ENCODE peak calls at places on chromosomes 3 and 15, in eight cellular contexts. V is RWPE2; J is upper lobe of right lung; D is CD8-positive, alpha-beta memory T cell; T is fibroblast of lung; Y is suprapubic skin; U is breast epithelium; Q is endodermal cell. X is an unnamed sample.

GRCh38 chr15:62173215-62173614 is 8.1 kb upstream of the C2CD4B start:
- DNase-seq in U (no peak), V (no peak), Y (no peak), T (no peak), D (no peak), J (no peak), Q (no peak), X (no peak)

GRCh38 chr3:170773682-170774081 is 96.3 kb downstream of the RPL22L1 start:
- DNase-seq in Q (no peak), T (no peak), D (no peak), Y (no peak), J (no peak), U (no peak), V (no peak), X (no peak)

GRCh38 chr15:94882071-94882712 is 650.8 kb downstream of the MCTP2 start:
- DNase-seq in Y (no peak), U (no peak), T (no peak), D (no peak), V (no peak), Q (no peak), J (no peak), X (peak; percentile 43)

GRCh38 chr3:4675704-4676103 is 182.6 kb downstream of the ITPR1 start:
- DNase-seq in Y (no peak), U (no peak), J (no peak), Q (no peak), T (no peak), V (no peak), D (no peak), X (no peak)

GRCh38 chr3:161552984-161553383 is 56.4 kb downstream of the OTOL1 start:
- DNase-seq in Q (no peak), D (no peak), Y (no peak), U (no peak), V (no peak), J (no peak), T (no peak), X (no peak)

GRCh38 chr15:38549222-38549621 is 15.4 kb downstream of the RASGRP1 start:
- DNase-seq in Y (no peak), U (no peak), J (no peak), D (no peak), T (no peak), V (no peak), Q (no peak), X (no peak)

GRCh38 chr3:48232734-48233133 is 8.2 kb upstream of the ZNF589 start:
- DNase-seq in V (no peak), Y (peak; percentile 82), J (peak; percentile 87), Q (peak; percentile 93), D (peak; percentile 38), T (peak; percentile 63), U (peak; percentile 66), X (peak; percentile 86)

GRCh38 chr3:59069838-59070237 is 20.0 kb upstream of the CFAP20DC start:
- DNase-seq in Q (no peak), D (no peak), V (no peak), U (no peak), Y (no peak), T (no peak), J (no peak), X (no peak)

GRCh38 chr15:81889480-81889871 is 156.3 kb downstream of the MEX3B start:
- DNase-seq in V (no peak), D (no peak), Q (no peak), T (peak; percentile 58), J (no peak), Y (no peak), U (no peak), X (no peak)

GRCh38 chr15:35696767-35697231 is 150.8 kb upstream of the DPH6 start:
- DNase-seq in V (no peak), Y (no peak), U (no peak), J (no peak), T (peak; percentile 69), D (no peak), Q (peak; percentile 58), X (no peak)

GRCh38 chr3:132317229-132317948 is at the start of gene ACP3:
- DNase-seq in J (peak; percentile 75), Q (peak; percentile 66), V (no peak), T (peak; percentile 96), U (no peak), Y (no peak), D (no peak), X (no peak)

GRCh38 chr3:59142581-59142980 is 92.8 kb upstream of the CFAP20DC start:
- DNase-seq in Y (no peak), J (no peak), Q (no peak), U (no peak), V (no peak), T (no peak), D (no peak), X (no peak)

GRCh38 chr3:189132125-189132744 is 39.5 kb upstream of the TPRG1 start:
- DNase-seq in J (no peak), Y (no peak), Q (no peak), D (peak; percentile 82), U (no peak), T (peak; percentile 72), V (no peak), X (peak; percentile 75)

GRCh38 chr3:95319921-95320494 is 1257.1 kb downstream of the NSUN3 start:
- DNase-seq in J (no peak), D (no peak), U (no peak), T (no peak), Y (no peak), Q (no peak), V (no peak), X (no peak)

GRCh38 chr3:183486472-183486871 is 58.1 kb upstream of the MCF2L2 start:
- DNase-seq in J (no peak), Q (peak; percentile 35), U (no peak), T (no peak), V (no peak), D (no peak), Y (peak; percentile 25), X (no peak)

GRCh38 chr3:31777887-31778286 is 203.2 kb downstream of the OSBPL10 start:
- DNase-seq in Y (no peak), J (no peak), U (no peak), Q (no peak), T (no peak), D (no peak), V (no peak), X (no peak)

DNA sequence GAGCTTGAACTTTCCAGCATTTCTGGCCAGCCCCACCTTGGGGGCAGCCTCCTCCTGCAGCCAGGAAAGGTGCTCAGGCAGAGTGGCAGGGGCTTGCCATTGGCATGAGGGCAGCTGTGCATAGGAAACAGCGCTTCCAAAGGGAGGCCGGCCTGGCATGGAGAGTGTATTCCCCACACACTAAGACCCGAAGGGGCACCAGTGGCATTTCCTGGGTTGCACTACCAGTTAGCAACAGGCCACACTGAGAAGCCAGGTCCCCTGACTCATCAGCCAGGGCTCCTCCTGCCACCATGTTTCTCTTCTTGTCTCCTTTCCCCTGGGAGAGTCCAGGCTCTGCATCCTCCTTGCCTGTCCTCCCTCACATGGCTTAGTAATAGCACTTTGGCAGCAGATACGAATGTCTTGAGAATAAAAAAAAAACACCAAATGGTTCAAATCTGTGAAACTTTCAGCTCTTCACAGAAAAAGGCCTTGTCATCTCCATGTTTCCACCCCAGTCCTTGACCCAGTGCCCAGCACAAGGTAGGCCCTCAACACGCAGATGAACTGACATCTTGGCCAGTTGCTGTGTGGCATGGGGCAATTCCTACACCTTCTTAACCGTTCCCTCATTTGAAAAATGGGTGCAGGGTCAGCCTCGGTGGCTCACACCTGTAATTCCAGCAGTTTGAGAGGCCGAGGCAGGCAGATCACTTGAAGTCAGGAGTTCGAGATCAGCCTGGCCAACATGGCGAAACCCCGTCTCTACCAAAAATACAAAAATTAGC is 180.4 kb downstream of the SMAD6 start:
- DNase-seq in Q (peak; percentile 54), U (no peak), V (no peak), Y (no peak), T (peak; percentile 61), J (no peak), D (no peak), X (no peak)
- H3K27ac ChIP-seq in Q (no peak overlapping the region), U (peak overlapping the region; percentile 89), V (peak overlapping the region; percentile 78), Y (peak overlapping the region; percentile 66), T (peak overlapping the region; percentile 70), J (no peak overlapping the region), D (no peak overlapping the region), X (no peak overlapping the region)

DNA sequence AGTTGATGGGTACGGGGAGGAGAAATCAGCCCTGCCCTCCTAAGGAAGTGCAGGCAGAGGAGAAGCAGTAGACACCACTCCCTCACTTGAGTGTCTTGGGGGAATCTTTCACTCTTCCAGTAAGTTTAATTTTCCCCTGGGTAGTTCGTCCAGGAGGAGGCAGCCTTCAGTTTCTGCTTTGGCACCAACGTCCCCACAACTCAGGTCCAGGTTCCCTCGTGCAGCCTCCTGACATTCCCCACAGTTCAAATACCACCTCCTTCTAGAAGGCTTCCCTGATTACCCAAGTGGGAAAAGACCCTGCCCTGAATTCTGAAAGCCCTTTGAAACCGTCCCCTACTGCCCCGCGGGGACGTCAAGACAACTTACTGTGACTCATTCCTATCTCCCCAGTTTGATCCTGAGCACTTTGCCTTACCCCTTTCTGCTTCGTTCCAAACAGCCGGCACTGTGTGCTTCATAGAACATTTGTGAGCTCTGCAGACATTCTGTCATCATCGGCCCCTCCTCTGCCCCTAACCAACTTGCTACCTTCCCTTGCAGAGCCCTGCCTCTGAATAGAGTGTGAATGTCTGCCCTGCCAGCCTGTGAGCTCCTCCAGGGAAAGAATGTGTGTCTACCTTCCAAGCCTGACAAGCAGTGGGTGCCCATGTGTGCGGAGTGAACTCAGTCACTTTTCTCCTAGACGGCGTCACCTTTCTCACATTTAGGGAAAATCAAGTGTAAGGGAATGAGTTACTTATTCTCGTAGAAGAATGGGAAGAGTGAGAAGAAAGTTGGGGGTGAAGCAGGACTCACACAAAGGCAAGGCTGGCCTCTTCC is 14.5 kb upstream of the SRP14 start:
- DNase-seq in Q (peak; percentile 62), J (no peak), D (no peak), V (no peak), T (no peak), Y (no peak), U (no peak), X (no peak)
- H3K4me1 ChIP-seq in Q (no peaks in the 10 kb centered on the region), J (peaks cover 21% of the 10 kb centered on the region), D (peaks cover 53% of the 10 kb centered on the region), V (peaks cover 12% of the 10 kb centered on the region), T (peaks cover 18% of the 10 kb centered on the region), Y (peaks cover 27% of the 10 kb centered on the region), U (no peaks in the 10 kb centered on the region), X (peaks cover 8% of the 10 kb centered on the region)

GRCh38 chr15:55196011-55196410 is 730 bp downstream of the RSL24D1 start:
- DNase-seq in V (no peak), U (no peak), J (no peak), Q (no peak), T (peak; percentile 14), D (peak; percentile 1), Y (no peak), X (no peak)

GRCh38 chr15:55197719-55198118 is 978 bp upstream of the RSL24D1 start:
- DNase-seq in V (no peak), U (no peak), T (no peak), Q (no peak), D (no peak), J (no peak), Y (no peak), X (no peak)

GRCh38 chr15:55197362-55197705 is 593 bp upstream of the RSL24D1 start:
- DNase-seq in V (no peak), J (no peak), T (no peak), Q (no peak), Y (no peak), U (no peak), D (no peak), X (no peak)

GRCh38 chr15:55196458-55197361 is at the start of gene RSL24D1:
- DNase-seq in J (peak; percentile 97), U (peak; percentile 95), D (peak; percentile 96), Y (peak; percentile 98), V (peak; percentile 100), T (peak; percentile 99), Q (peak; percentile 98), X (peak; percentile 98)

GRCh38 chr15:55194246-55194645 is 2.5 kb downstream of the RSL24D1 start:
- DNase-seq in D (no peak), U (no peak), V (no peak), J (no peak), T (peak; percentile 24), Y (no peak), Q (no peak), X (no peak)
- H3K4me3 ChIP-seq in D (no peak overlapping the region), U (no peak overlapping the region), V (no peak overlapping the region), J (no peak overlapping the region), T (no peak overlapping the region), Y (no peak overlapping the region), Q (peak overlapping the region; percentile 98), X (no peak overlapping the region)

GRCh38 chr3:124315215-124316033 is 323.5 kb upstream of the ROPN1 start:
- DNase-seq in T (peak; percentile 58), V (no peak), D (no peak), Y (no peak), U (no peak), J (no peak), Q (no peak), X (no peak)
- H3K27ac ChIP-seq in T (no peak overlapping the region), V (no peak overlapping the region), D (no peak overlapping the region), Y (no peak overlapping the region), U (no peak overlapping the region), J (no peak overlapping the region), Q (no peak overlapping the region), X (no peak overlapping the region)

X was measured in kidney.